ENCODE peak calls at places on chromosome 10, in four cellular contexts. T is RWPE2, N is stomach, O is PC-3. B is an unnamed sample.

GRCh38 chr10:14386202-14386593 is 55.5 kb upstream of the FRMD4A start:
- DNase-seq in T (peak), N (no peak), O (peak), B (peak)

GRCh38 chr10:3476186-3476585 is 303.6 kb upstream of the PITRM1 start:
- DNase-seq in N (no peak), T (no peak), O (no peak), B (no peak)

GRCh38 chr10:123909866-123910265 is 18.3 kb upstream of the CPXM2 start:
- DNase-seq in N (no peak), T (no peak), O (no peak), B (no peak)

GRCh38 chr10:116125180-116125579 is 147.8 kb downstream of the GFRA1 start:
- DNase-seq in O (no peak), N (no peak), T (no peak), B (no peak)

GRCh38 chr10:102419561-102420442 is 834 bp upstream of the FBXL15 start:
- DNase-seq in O (peak), N (peak), T (no peak), B (no peak)

GRCh38 chr10:89352802-89353201 is 25.0 kb downstream of the IFIT3 start:
- DNase-seq in T (no peak), N (no peak), O (no peak), B (no peak)

GRCh38 chr10:73043319-73043718 is 53.3 kb downstream of the P4HA1 start:
- DNase-seq in T (no peak), O (no peak), N (no peak), B (no peak)

GRCh38 chr10:90175161-90175681 is 473.8 kb downstream of the KIF20B start:
- DNase-seq in O (no peak), T (peak), N (no peak), B (no peak)

GRCh38 chr10:63206997-63207952 is 74.1 kb downstream of the NRBF2 start:
- DNase-seq in O (no peak), N (no peak), T (no peak), B (peak)

GRCh38 chr10:73095479-73096021 is 1.1 kb downstream of the P4HA1 start:
- DNase-seq in N (peak), O (peak), T (no peak), B (peak)

GRCh38 chr10:132904814-132905649 is 37.3 kb downstream of the CFAP46 start:
- DNase-seq in O (no peak), N (no peak), T (peak), B (no peak)

GRCh38 chr10:73910401-73910763 is 550 bp upstream of the PLAU start:
- DNase-seq in T (no peak), N (no peak), O (peak), B (no peak)

GRCh38 chr10:118763202-118763988 is 8.6 kb upstream of the CACUL1 start:
- DNase-seq in N (no peak), T (no peak), O (no peak), B (no peak)

GRCh38 chr10:102114861-102115618 is 5.1 kb downstream of the LDB1 start:
- DNase-seq in T (peak), N (peak), O (peak), B (no peak)

DNA sequence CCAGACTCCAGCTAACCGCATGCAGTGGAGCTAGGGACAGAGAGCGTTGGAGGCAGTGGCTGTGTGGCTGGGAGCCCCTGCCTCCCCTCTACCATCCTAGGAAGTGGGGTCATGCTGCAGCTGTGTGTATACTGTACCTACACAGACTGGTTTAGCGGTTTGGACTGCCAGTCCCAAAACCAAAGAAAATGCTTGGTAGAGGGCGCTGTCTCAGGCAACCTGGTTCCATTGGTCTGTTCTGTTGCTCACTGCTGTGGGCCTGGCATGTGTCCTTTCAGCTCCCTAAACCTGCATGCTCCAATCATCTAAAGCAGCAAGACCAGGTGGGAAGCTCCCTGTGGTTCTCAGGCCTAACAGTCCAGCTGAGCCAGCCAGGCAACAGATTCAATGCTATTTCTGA is 4.5 kb downstream of the RBP4 start:
- DNase-seq in T (no peak), O (no peak), N (no peak), B (no peak)
- TF ChIP-seq CTCF in T (peak), O (peak), N (no peak), B (peak)

GRCh38 chr10:96352027-96352426 is 6.8 kb downstream of the OPALIN start:
- DNase-seq in N (no peak), O (no peak), T (no peak), B (no peak)
- TF ChIP-seq CTCF in N (no peak), O (no peak), T (no peak), B (no peak)

GRCh38 chr10:86667421-86668181 is 710 bp upstream of the LDB3 start:
- DNase-seq in N (no peak), O (no peak), T (no peak), B (no peak)
- TF ChIP-seq CTCF in N (no peak), O (no peak), T (no peak), B (no peak)

GRCh38 chr10:98621630-98622029 is 174.9 kb upstream of the HPS1 start:
- DNase-seq in T (no peak), O (no peak), N (no peak), B (no peak)
- TF ChIP-seq CTCF in T (no peak), O (no peak), N (no peak), B (no peak)

GRCh38 chr10:58414270-58415041 is 29.2 kb downstream of the TFAM start:
- DNase-seq in T (no peak), N (no peak), O (peak), B (peak)
- TF ChIP-seq CTCF in T (peak), N (no peak), O (peak), B (peak)

GRCh38 chr10:131852823-131853609 is 47.8 kb upstream of the PPP2R2D start:
- DNase-seq in O (no peak), T (no peak), N (no peak), B (no peak)
- TF ChIP-seq CTCF in O (no peak), T (no peak), N (no peak), B (no peak)

B was measured in astrocyte of the cerebellum.